ENCODE peak calls at places on chromosomes 5 and 9, in ten cellular contexts. T is tibial artery; N is heart left ventricle; U is heart right ventricle; M is lung; P is adrenal gland; E is DND-41; S is CD8-positive, alpha-beta memory T cell; W is fibroblast of lung; Z is lower lobe of right lung. Y is an unnamed sample. For H3K4me1, the result is how much of the 10 kb centered on the place peaks cover.

GRCh38 chr5:67910599-67910998 is 305.0 kb upstream of the PIK3R1 start:
- DNase-seq in T (no peak), N (no peak), U (no peak), M (no peak), P (no peak), E (no peak), S (no peak), W (no peak), Z (no peak), Y (no peak)

GRCh38 chr9:129383005-129383414 is 204.9 kb upstream of the IER5L start:
- DNase-seq in T (peak), N (peak), U (peak), M (peak), P (peak), E (no peak), S (no peak), W (no peak), Z (peak), Y (peak)

GRCh38 chr5:102218159-102218558 is 77.9 kb downstream of the SLCO4C1 start:
- DNase-seq in T (no peak), N (no peak), U (no peak), M (no peak), P (no peak), E (no peak), S (no peak), W (no peak), Z (no peak), Y (no peak)

GRCh38 chr9:19252174-19252884 is 21.8 kb downstream of the DENND4C start:
- DNase-seq in T (no peak), N (no peak), U (no peak), M (no peak), P (no peak), E (no peak), S (no peak), W (no peak), Z (no peak), Y (no peak)

GRCh38 chr9:88202321-88202720 is 64.0 kb upstream of the SPATA31C2 start:
- DNase-seq in T (no peak), N (no peak), U (no peak), M (no peak), P (no peak), E (no peak), S (no peak), W (no peak), Z (no peak), Y (no peak)

GRCh38 chr5:96117863-96118651 is 156.4 kb upstream of the ELL2 start:
- DNase-seq in T (no peak), N (no peak), U (no peak), M (no peak), P (no peak), E (no peak), S (no peak), W (no peak), Z (no peak), Y (peak)

GRCh38 chr9:135486267-135487065 is 6.9 kb downstream of the PPP1R26 start:
- DNase-seq in T (no peak), N (no peak), U (no peak), M (no peak), P (no peak), E (no peak), S (no peak), W (no peak), Z (no peak), Y (no peak)

GRCh38 chr9:131968632-131969031 is 111.0 kb downstream of the MED27 start:
- DNase-seq in T (no peak), N (no peak), U (no peak), M (no peak), P (no peak), E (no peak), S (no peak), W (no peak), Z (no peak), Y (no peak)

GRCh38 chr5:91110709-91111108 is 272.4 kb downstream of the ARRDC3 start:
- DNase-seq in T (no peak), N (no peak), U (no peak), M (no peak), P (no peak), E (no peak), S (no peak), W (peak), Z (no peak), Y (no peak)

GRCh38 chr9:211036-211435 is 3.6 kb upstream of the DOCK8 start:
- DNase-seq in T (no peak), N (no peak), U (no peak), M (no peak), P (peak), E (no peak), S (no peak), W (no peak), Z (no peak), Y (no peak)

GRCh38 chr9:137227057-137227852 is at the start of gene RNF224:
- DNase-seq in T (peak), N (peak), U (peak), M (peak), P (peak), E (peak), S (peak), W (peak), Z (peak), Y (peak)

GRCh38 chr5:252546-252945 is 18.9 kb upstream of the PDCD6 start:
- DNase-seq in T (no peak), N (no peak), U (no peak), M (no peak), P (no peak), E (no peak), S (no peak), W (no peak), Z (no peak), Y (no peak)

DNA sequence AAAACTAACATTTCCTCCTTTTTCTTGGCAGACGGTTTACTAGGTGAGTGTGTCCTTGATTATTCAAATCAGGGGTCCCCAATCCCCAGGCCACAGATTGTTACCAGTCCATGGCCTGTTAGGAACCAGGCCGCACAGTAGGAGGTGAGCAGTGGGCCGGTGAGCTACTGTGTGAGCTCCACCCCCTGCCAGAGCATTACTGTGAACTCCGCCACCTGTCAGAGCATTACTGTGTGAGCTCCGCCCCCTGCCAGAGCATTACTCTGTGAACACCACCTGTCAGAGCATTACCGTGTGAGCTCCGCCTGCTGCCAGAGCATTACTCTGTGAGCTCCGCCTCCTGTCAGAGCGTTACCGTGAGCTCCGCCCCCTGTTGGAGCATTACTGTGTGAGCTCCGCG is 14.3 kb upstream of the PDCD6 start:
- DNase-seq in T (no peak), N (no peak), U (no peak), M (no peak), P (no peak), E (no peak), S (no peak), W (no peak), Z (no peak), Y (no peak)
- H3K4me1 ChIP-seq in T (under half), N (under half), U (under half), M (under half), P (under half), E (under half), S (under half), W (under half), Z (under half), Y (under half)

DNA sequence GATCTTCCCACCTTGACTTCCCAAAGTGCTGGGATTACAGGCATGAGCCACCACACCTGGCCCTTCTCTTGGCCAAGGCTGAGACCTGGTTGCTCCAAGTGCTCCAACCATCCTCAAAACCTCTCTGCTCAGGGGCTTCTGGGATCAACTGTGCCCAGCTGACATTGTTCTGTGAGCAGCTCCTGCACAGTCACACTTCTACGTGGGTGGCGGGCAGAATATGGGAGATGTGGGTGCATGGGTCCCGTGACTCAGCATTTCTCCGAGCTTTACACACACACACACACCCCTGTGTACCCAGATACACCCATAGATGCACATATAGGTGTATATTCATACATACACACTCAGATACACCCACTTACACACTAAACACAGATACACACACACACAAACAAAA is 10.5 kb upstream of the MYORG start:
- DNase-seq in T (no peak), N (no peak), U (no peak), M (no peak), P (no peak), E (no peak), S (no peak), W (no peak), Z (no peak), Y (no peak)
- H3K4me1 ChIP-seq in T (under half), N (under half), U (under half), M (under half), P (under half), E (under half), S (under half), W (under half), Z (under half), Y (under half)

GRCh38 chr5:178551468-178551867 is 38.7 kb downstream of the COL23A1 start:
- DNase-seq in T (no peak), N (no peak), U (no peak), M (no peak), P (no peak), E (no peak), S (no peak), W (no peak), Z (no peak), Y (no peak)
- H3K4me1 ChIP-seq in T (under half), N (under half), U (under half), M (under half), P (under half), E (under half), S (under half), W (under half), Z (under half), Y (under half)

GRCh38 chr5:7882926-7883325 is 14.0 kb downstream of the MTRR start:
- DNase-seq in T (no peak), N (no peak), U (no peak), M (no peak), P (no peak), E (no peak), S (no peak), W (no peak), Z (no peak), Y (no peak)
- H3K4me1 ChIP-seq in T (under half), N (under half), U (under half), M (under half), P (under half), E (under half), S (under half), W (under half), Z (under half), Y (under half)

DNA sequence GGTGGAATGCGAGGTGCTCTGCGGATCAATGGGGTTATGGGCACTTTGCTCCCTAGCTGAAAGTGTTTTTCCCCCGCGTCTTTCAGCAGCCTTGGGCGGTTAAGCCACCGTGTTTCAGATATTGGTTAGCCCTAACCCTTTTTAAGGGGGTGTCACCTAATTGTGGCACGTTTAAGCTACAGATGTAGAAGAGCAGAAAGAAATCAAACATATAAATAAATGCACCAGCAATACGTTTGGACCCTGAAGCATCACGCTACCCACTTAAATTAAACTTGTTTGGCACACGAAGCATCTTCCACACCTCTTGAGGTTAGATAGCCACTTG is 733 bp downstream of the YTHDC2 start:
- DNase-seq in T (no peak), N (no peak), U (no peak), M (no peak), P (no peak), E (no peak), S (no peak), W (no peak), Z (no peak), Y (no peak)
- H3K4me1 ChIP-seq in T (under half), N (under half), U (under half), M (under half), P (under half), E (under half), S (under half), W (under half), Z (under half), Y (under half)

DNA sequence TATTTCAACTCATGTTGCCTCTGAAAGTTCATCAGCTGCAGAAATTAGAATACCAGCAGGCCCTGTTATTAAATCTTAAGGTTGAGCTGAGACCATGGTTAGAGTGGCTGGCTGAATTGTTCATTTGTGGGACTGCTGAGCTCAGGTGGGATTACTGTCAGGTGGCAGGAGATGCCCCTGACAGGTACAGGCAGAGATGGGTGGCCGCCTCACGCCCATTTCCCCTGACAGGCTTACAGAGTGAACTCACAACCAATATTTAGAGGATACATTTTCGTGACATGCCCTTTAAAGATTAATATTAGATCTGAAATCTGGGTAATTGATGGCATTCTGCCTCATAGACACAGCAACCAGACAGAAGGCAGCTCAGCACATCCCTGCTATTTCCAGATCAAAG is 136.0 kb downstream of the MVB12B start:
- DNase-seq in T (no peak), N (no peak), U (no peak), M (no peak), P (no peak), E (no peak), S (no peak), W (no peak), Z (no peak), Y (no peak)
- H3K4me1 ChIP-seq in T (under half), N (under half), U (under half), M (under half), P (under half), E (under half), S (under half), W (under half), Z (under half), Y (under half)

DNA sequence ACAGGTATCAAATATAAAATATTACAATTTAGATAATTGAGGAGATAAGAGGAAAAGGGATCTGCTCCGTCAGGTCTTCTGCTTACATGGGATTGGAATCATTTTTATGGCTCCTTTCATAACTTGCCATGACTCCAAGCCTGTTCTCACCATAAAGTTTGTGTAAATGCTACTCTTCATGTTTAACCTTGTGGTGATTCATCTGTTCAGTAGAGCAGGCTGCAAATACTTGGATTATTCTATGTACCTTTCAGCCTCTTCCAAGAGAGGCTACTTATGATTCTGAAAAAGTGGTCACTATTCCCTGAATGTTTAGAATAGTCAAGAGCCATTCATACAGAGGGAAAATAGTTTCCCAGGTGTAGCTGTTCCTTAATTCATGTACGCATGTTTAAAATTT is 66.9 kb downstream of the SLC44A1 start:
- DNase-seq in T (no peak), N (no peak), U (no peak), M (no peak), P (no peak), E (no peak), S (no peak), W (no peak), Z (no peak), Y (no peak)
- H3K4me1 ChIP-seq in T (under half), N (under half), U (under half), M (under half), P (under half), E (under half), S (under half), W (under half), Z (under half), Y (under half)

DNA sequence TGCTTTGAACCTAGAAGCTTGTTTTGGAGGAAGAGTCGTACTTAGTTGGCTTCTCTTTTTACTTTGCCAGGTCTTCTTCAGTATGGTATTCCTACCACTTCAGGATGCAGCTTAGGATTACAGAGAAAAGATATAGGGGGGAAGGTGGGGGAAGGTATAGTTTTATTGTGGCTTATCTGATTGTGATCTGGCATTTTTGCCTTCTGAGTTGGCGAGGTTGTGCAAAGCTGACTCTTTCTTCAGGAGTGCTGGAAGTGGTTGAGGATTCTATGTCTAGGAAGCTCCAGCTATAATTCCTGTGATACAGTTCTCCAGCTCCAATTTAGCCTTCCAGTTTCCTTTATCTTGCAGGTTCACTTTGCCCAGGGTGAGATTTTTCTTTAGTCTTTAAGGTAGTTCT is 7.0 kb downstream of the CDC42SE2 start:
- DNase-seq in T (no peak), N (no peak), U (no peak), M (no peak), P (no peak), E (no peak), S (no peak), W (no peak), Z (no peak), Y (peak)
- H3K4me1 ChIP-seq in T (under half), N (under half), U (under half), M (under half), P (under half), E (half or more), S (half or more), W (under half), Z (under half), Y (under half)

DNA sequence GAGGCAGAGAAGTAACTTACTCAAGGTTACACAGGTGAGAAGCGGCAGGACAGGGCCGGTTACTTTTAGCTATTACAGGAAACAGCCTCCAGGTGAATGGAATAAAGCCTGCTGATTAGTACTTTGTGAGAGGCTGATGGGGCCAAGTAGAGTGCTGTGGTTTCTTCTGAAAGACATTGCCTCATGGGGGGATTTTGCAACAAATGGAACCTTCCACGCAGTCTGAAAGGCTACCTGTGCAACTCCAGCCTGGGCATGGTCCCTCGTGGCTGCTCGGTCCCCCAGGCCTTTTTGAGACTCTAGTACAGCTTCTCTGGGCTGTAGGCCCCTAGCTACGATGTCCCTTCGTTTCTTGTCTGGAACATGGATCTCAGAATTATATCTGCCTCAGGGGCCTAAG is 2.0 kb downstream of the TMEM268 start:
- DNase-seq in T (no peak), N (no peak), U (no peak), M (no peak), P (no peak), E (no peak), S (no peak), W (no peak), Z (no peak), Y (no peak)
- H3K4me1 ChIP-seq in T (under half), N (under half), U (under half), M (under half), P (under half), E (under half), S (under half), W (under half), Z (under half), Y (under half)

GRCh38 chr9:20804476-20805253 is 120.6 kb downstream of the FOCAD start:
- DNase-seq in T (no peak), N (no peak), U (no peak), M (no peak), P (no peak), E (no peak), S (no peak), W (no peak), Z (no peak), Y (no peak)

GRCh38 chr9:20811872-20812271 is 127.8 kb downstream of the FOCAD start:
- DNase-seq in T (no peak), N (no peak), U (no peak), M (no peak), P (no peak), E (no peak), S (no peak), W (peak), Z (no peak), Y (peak)

GRCh38 chr9:20805766-20806165 is 121.7 kb downstream of the FOCAD start:
- DNase-seq in T (no peak), N (no peak), U (no peak), M (no peak), P (no peak), E (no peak), S (no peak), W (no peak), Z (no peak), Y (no peak)

DNA sequence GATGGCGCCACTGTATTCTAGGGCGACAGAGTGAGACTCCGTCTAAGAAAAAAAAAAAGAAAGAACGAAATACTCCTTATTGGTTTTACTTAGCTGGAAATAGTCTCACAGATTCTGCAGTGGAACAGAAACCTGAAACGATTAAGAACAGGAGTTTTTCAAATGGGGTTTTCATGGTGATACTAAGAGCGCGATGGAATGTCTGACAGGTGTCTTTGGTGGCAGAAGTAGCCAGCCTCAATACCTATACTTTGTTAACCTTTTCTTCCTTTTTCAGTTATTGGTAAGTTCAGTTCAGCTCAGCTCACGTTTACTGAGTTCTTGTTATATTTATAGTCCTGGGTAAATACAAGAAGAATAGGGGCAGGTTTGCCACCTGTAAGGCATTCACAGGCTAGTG is 123.9 kb downstream of the FOCAD start:
- DNase-seq in T (no peak), N (no peak), U (no peak), M (no peak), P (no peak), E (no peak), S (no peak), W (no peak), Z (no peak), Y (no peak)
- H3K4me1 ChIP-seq in T (under half), N (under half), U (under half), M (under half), P (under half), E (under half), S (under half), W (under half), Z (under half), Y (under half)

Y was measured in foreskin keratinocyte.